ENCODE peak calls at places on chromosome 4, in nine cellular contexts. K, N, Y, E, H, L, J, V and Q are unnamed samples.

GRCh38 chr4:152594981-152595916 is 59.4 kb upstream of the FBXW7 start:
- DNase-seq in L (no peak), E (no peak), K (no peak), N (no peak), J (no peak), H (no peak), V (no peak), Y (no peak), Q (no peak)

GRCh38 chr4:104394409-104394813 is 100.3 kb downstream of the CXXC4 start:
- DNase-seq in V (no peak), Y (no peak), N (no peak), K (no peak), H (no peak), J (peak), L (no peak), E (no peak), Q (no peak)

GRCh38 chr4:94068712-94069111 is 139.0 kb upstream of the SMARCAD1 start:
- DNase-seq in N (no peak), E (no peak), V (no peak), Y (no peak), K (peak), L (no peak), H (no peak), J (no peak), Q (no peak)

GRCh38 chr4:145389566-145389965 is 92.1 kb upstream of the SMAD1 start:
- DNase-seq in L (no peak), H (no peak), E (no peak), N (no peak), K (no peak), Y (no peak), J (no peak), V (no peak), Q (no peak)

GRCh38 chr4:1195894-1196401 is 23.6 kb upstream of the SPON2 start:
- DNase-seq in J (no peak), H (peak), K (no peak), N (no peak), E (no peak), L (no peak), Y (no peak), V (peak), Q (no peak)

GRCh38 chr4:115824630-115825029 is 711.2 kb upstream of the NDST4 start:
- DNase-seq in J (no peak), E (no peak), H (no peak), L (no peak), V (no peak), K (no peak), Y (no peak), N (no peak), Q (no peak)

GRCh38 chr4:112431158-112431557 is 84.8 kb downstream of the NEUROG2 start:
- DNase-seq in J (no peak), E (no peak), N (no peak), V (no peak), Y (no peak), K (no peak), H (no peak), L (no peak), Q (no peak)

GRCh38 chr4:54800831-54801530 is 143.2 kb downstream of the KIT start:
- DNase-seq in L (no peak), N (no peak), J (no peak), Y (no peak), E (no peak), V (no peak), H (no peak), K (no peak), Q (no peak)

GRCh38 chr4:177455591-177455990 is 13.4 kb upstream of the AGA start:
- DNase-seq in J (no peak), V (no peak), H (peak), Y (peak), L (peak), E (no peak), N (no peak), K (peak), Q (no peak)

GRCh38 chr4:109429545-109429944 is 4.1 kb upstream of the SEC24B start:
- DNase-seq in H (no peak), Y (no peak), K (no peak), J (no peak), E (no peak), V (no peak), N (no peak), L (peak), Q (no peak)

GRCh38 chr4:145505945-145506344 is 24.3 kb downstream of the SMAD1 start:
- DNase-seq in H (no peak), Y (no peak), K (no peak), N (no peak), E (no peak), J (no peak), V (no peak), L (no peak), Q (no peak)

GRCh38 chr4:140309124-140309870 is 64.1 kb upstream of the SCOC start:
- DNase-seq in V (no peak), J (no peak), L (peak), N (no peak), E (no peak), K (peak), H (peak), Y (peak), Q (no peak)

GRCh38 chr4:37780444-37781133 is 45.9 kb upstream of the PGM2 start:
- DNase-seq in L (peak), N (no peak), K (peak), H (no peak), J (no peak), Y (peak), V (peak), E (no peak), Q (no peak)
- TF ChIP-seq CTCF in L (peak), N (peak), K (no peak), H (no peak), J (no peak), Y (peak), V (no peak), E (no peak), Q (peak)

DNA sequence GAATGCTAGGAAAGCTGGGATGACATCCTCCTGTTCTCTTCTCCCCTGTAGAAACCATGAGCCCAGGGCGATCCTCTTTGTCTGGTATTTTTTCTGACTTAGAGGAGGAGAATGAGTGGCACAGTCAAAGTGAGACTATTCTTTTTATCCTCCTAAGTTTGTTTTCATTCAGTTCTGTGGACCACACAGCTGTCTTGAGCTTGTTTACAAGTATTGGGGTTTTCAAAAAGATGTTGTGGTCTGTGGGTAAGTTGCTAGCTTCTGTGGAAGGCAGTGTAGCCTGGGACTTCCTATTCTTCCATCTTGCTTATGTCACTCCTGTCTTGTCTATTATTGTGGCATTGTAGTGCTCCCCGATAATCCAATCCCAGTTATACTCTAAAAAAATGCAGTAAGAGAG is 223.0 kb downstream of the PAPSS1 start:
- DNase-seq in Y (no peak), L (no peak), V (no peak), E (no peak), K (no peak), N (no peak), H (no peak), J (no peak), Q (no peak)
- TF ChIP-seq CTCF in Y (no peak), L (no peak), V (no peak), E (no peak), K (no peak), N (no peak), H (no peak), J (no peak), Q (no peak)

DNA sequence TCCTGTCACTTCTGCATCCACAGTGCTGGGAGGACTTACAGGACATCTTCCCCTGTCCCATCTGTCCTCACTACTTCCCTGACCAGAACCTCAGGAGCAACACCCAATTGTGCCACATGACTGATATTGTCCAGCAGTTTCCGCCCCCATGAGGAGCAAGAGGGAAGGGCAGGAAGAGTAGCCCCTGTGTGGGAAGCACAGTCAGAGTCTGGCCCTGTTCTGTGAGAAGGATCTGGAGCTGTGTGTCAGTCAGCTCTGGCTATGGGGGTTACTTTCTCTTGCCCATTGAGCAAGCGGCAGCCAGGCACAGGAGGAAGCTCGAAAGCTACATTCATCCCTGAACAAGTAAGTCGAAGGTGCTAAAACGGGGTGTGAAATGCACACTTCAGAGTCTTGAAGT is 14.8 kb upstream of the TRIM60 start:
- DNase-seq in N (no peak), V (no peak), E (no peak), J (peak), H (no peak), L (no peak), Y (peak), K (no peak), Q (no peak)
- TF ChIP-seq CTCF in N (no peak), V (no peak), E (no peak), J (peak), H (no peak), L (peak), Y (peak), K (no peak), Q (no peak)

DNA sequence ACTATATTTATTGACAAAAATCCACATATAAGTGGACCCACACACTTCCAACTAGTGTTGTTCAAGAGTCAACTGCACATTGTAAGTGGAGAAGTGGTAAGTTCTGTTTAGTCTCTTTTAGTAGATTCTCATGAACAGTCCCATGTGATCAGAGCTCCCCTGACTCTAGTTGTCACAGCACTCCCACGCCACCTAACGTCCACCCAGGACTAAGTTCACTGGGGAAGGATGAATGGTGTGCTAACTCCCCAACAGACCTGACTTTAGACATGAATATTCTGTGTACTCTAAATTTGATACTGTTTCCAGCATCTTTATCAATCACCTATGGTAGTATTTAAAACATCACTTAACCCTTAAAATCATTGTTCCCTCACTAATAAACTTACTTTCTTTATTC is 59.8 kb downstream of the PACRGL start:
- DNase-seq in E (no peak), L (peak), N (no peak), J (no peak), V (no peak), K (no peak), H (no peak), Y (peak), Q (no peak)
- TF ChIP-seq CTCF in E (no peak), L (peak), N (no peak), J (no peak), V (no peak), K (no peak), H (no peak), Y (peak), Q (no peak)

GRCh38 chr4:7392438-7393374 is 42.0 kb downstream of the PSAPL1 start:
- DNase-seq in V (peak), E (peak), K (peak), L (peak), Y (no peak), J (peak), H (no peak), N (no peak), Q (peak)
- TF ChIP-seq CTCF in V (no peak), E (no peak), K (peak), L (no peak), Y (no peak), J (no peak), H (no peak), N (peak), Q (no peak)